ENCODE peak calls at places on chromosome 20, in four cellular contexts. One of them, this sample, is unnamed.

GRCh38 chr20:24341781-24342180 is 127.6 kb upstream of the SYNDIG1 start:
- DNase-seq in progenitor cell of endocrine pancreas: no peak
- DNase-seq in Peyer's patch: no peak
- DNase-seq in lower leg skin: no peak
- DNase-seq in this sample: no peak

GRCh38 chr20:62740286-62741141 is 31.9 kb downstream of the NTSR1 start:
- DNase-seq in lower leg skin: peak
- DNase-seq in Peyer's patch: peak
- DNase-seq in progenitor cell of endocrine pancreas: no peak
- DNase-seq in this sample: peak

GRCh38 chr20:51497542-51498467 is 44.7 kb downstream of the NFATC2 start:
- DNase-seq in lower leg skin: peak
- DNase-seq in Peyer's patch: peak
- DNase-seq in progenitor cell of endocrine pancreas: no peak
- DNase-seq in this sample: no peak

GRCh38 chr20:34876161-34877001 is at the start of gene ACSS2:
- DNase-seq in lower leg skin: peak
- DNase-seq in progenitor cell of endocrine pancreas: peak
- DNase-seq in Peyer's patch: peak
- DNase-seq in this sample: peak

GRCh38 chr20:33862709-33863403 is 51.7 kb downstream of the CHMP4B start:
- DNase-seq in Peyer's patch: peak
- DNase-seq in progenitor cell of endocrine pancreas: peak
- DNase-seq in lower leg skin: peak
- DNase-seq in this sample: peak

GRCh38 chr20:22826306-22827230 is 208.5 kb upstream of the SSTR4 start:
- DNase-seq in Peyer's patch: no peak
- DNase-seq in lower leg skin: peak
- DNase-seq in progenitor cell of endocrine pancreas: no peak
- DNase-seq in this sample: no peak

GRCh38 chr20:40564997-40565680 is 123.9 kb downstream of the MAFB start:
- DNase-seq in progenitor cell of endocrine pancreas: no peak
- DNase-seq in Peyer's patch: no peak
- DNase-seq in lower leg skin: no peak
- DNase-seq in this sample: peak

GRCh38 chr20:10342152-10342551 is 91.9 kb downstream of the MKKS start:
- DNase-seq in Peyer's patch: no peak
- DNase-seq in lower leg skin: no peak
- DNase-seq in progenitor cell of endocrine pancreas: no peak
- DNase-seq in this sample: no peak

GRCh38 chr20:7454047-7454446 is 486.2 kb downstream of the HAO1 start:
- DNase-seq in Peyer's patch: no peak
- DNase-seq in lower leg skin: no peak
- DNase-seq in progenitor cell of endocrine pancreas: no peak
- DNase-seq in this sample: no peak
- TF ChIP-seq CTCF in Peyer's patch: no peak
- TF ChIP-seq CTCF in lower leg skin: no peak
- TF ChIP-seq CTCF in progenitor cell of endocrine pancreas: no peak
- TF ChIP-seq CTCF in this sample: no peak

DNA sequence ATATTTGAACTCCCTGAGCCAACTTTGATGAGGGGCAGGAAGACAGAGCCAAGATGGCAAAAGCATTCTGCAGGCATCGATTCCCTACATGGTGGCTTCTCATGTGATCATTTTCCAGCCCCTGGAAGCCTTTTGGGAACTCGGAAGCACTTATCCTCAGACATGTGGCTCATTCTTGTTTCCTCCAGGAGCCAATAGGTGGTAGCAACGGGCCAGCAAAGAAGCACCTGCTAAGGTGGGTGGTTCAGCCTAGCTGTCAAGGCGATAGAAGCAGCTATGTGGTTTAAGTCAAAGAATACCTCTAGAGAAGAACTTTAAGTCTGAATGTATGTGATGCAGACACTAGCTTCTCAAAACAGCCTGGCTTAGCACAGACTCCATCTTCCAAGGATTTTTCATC is 64.9 kb upstream of the PAX1 start:
- DNase-seq in Peyer's patch: no peak
- DNase-seq in progenitor cell of endocrine pancreas: peak
- DNase-seq in lower leg skin: no peak
- DNase-seq in this sample: no peak
- TF ChIP-seq CTCF in Peyer's patch: no peak
- TF ChIP-seq CTCF in progenitor cell of endocrine pancreas: peak
- TF ChIP-seq CTCF in lower leg skin: no peak
- TF ChIP-seq CTCF in this sample: no peak

GRCh38 chr20:19502169-19502568 is 255.9 kb upstream of the RIN2 start:
- DNase-seq in progenitor cell of endocrine pancreas: no peak
- DNase-seq in Peyer's patch: no peak
- DNase-seq in lower leg skin: no peak
- DNase-seq in this sample: no peak
- TF ChIP-seq CTCF in progenitor cell of endocrine pancreas: no peak
- TF ChIP-seq CTCF in Peyer's patch: no peak
- TF ChIP-seq CTCF in lower leg skin: no peak
- TF ChIP-seq CTCF in this sample: no peak

GRCh38 chr20:50380697-50381040 is 129.5 kb upstream of the PTPN1 start:
- DNase-seq in Peyer's patch: no peak
- DNase-seq in progenitor cell of endocrine pancreas: no peak
- DNase-seq in lower leg skin: no peak
- DNase-seq in this sample: peak
- TF ChIP-seq CTCF in Peyer's patch: peak
- TF ChIP-seq CTCF in progenitor cell of endocrine pancreas: peak
- TF ChIP-seq CTCF in lower leg skin: no peak
- TF ChIP-seq CTCF in this sample: peak

GRCh38 chr20:48708630-48709029 is 119.2 kb downstream of the PREX1 start:
- DNase-seq in Peyer's patch: no peak
- DNase-seq in lower leg skin: no peak
- DNase-seq in progenitor cell of endocrine pancreas: no peak
- DNase-seq in this sample: no peak

GRCh38 chr20:48706710-48707339 is 121.0 kb downstream of the PREX1 start:
- DNase-seq in Peyer's patch: no peak
- DNase-seq in lower leg skin: no peak
- DNase-seq in progenitor cell of endocrine pancreas: no peak
- DNase-seq in this sample: no peak

GRCh38 chr20:48709292-48709691 is 118.5 kb downstream of the PREX1 start:
- DNase-seq in progenitor cell of endocrine pancreas: no peak
- DNase-seq in Peyer's patch: no peak
- DNase-seq in lower leg skin: no peak
- DNase-seq in this sample: no peak

GRCh38 chr20:48709744-48710143 is 118.1 kb downstream of the PREX1 start:
- DNase-seq in progenitor cell of endocrine pancreas: no peak
- DNase-seq in Peyer's patch: no peak
- DNase-seq in lower leg skin: no peak
- DNase-seq in this sample: no peak

GRCh38 chr20:48708116-48708515 is 119.7 kb downstream of the PREX1 start:
- DNase-seq in lower leg skin: no peak
- DNase-seq in progenitor cell of endocrine pancreas: no peak
- DNase-seq in Peyer's patch: no peak
- DNase-seq in this sample: no peak
- TF ChIP-seq CTCF in lower leg skin: no peak
- TF ChIP-seq CTCF in progenitor cell of endocrine pancreas: no peak
- TF ChIP-seq CTCF in Peyer's patch: no peak
- TF ChIP-seq CTCF in this sample: no peak

GRCh38 chr20:12837646-12838045 is 171.1 kb upstream of the SPTLC3 start:
- DNase-seq in lower leg skin: no peak
- DNase-seq in progenitor cell of endocrine pancreas: no peak
- DNase-seq in Peyer's patch: no peak
- DNase-seq in this sample: no peak

GRCh38 chr20:12833861-12834260 is 174.9 kb upstream of the SPTLC3 start:
- DNase-seq in lower leg skin: no peak
- DNase-seq in progenitor cell of endocrine pancreas: no peak
- DNase-seq in Peyer's patch: no peak
- DNase-seq in this sample: no peak

GRCh38 chr20:12835999-12836398 is 172.8 kb upstream of the SPTLC3 start:
- DNase-seq in progenitor cell of endocrine pancreas: no peak
- DNase-seq in Peyer's patch: no peak
- DNase-seq in lower leg skin: no peak
- DNase-seq in this sample: no peak

DNA sequence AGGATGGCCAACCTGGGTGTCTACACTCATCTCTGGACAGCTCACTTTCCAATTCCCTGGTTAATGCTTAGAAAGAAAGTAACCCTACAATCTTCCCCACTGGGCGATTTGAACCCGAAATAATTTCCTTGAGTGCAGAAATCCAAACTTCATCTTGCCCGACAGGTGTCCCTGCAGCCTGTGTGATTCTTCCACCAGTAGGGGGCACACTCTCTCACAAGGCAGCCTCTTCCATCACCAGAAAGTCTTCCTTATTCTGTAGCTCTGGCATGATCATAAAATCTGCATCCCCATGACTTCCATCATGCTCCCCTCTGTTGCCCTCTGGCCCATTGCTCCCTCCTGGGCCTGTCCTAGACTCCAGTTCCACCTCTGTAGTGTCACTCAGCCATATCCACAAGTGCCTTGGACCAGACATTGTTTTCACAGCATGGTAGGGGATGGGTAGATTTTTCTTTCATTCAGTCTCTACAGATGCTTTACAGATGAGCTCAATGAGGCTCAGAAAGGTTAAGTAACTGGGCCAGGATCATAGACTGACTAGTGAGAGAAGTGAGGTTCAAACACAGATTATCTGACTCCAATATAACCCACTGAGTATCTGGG is 170.4 kb upstream of the SPTLC3 start:
- DNase-seq in Peyer's patch: no peak
- DNase-seq in lower leg skin: no peak
- DNase-seq in progenitor cell of endocrine pancreas: no peak
- DNase-seq in this sample: no peak
- TF ChIP-seq CTCF in Peyer's patch: no peak
- TF ChIP-seq CTCF in lower leg skin: no peak
- TF ChIP-seq CTCF in progenitor cell of endocrine pancreas: no peak
- TF ChIP-seq CTCF in this sample: peak

GRCh38 chr20:61601361-61601760 is 349.3 kb downstream of the CDH4 start:
- DNase-seq in progenitor cell of endocrine pancreas: no peak
- DNase-seq in lower leg skin: no peak
- DNase-seq in Peyer's patch: no peak
- DNase-seq in this sample: no peak

GRCh38 chr20:61597996-61598395 is 345.9 kb downstream of the CDH4 start:
- DNase-seq in lower leg skin: no peak
- DNase-seq in progenitor cell of endocrine pancreas: no peak
- DNase-seq in Peyer's patch: no peak
- DNase-seq in this sample: no peak

GRCh38 chr20:61598586-61598985 is 346.5 kb downstream of the CDH4 start:
- DNase-seq in progenitor cell of endocrine pancreas: no peak
- DNase-seq in lower leg skin: no peak
- DNase-seq in Peyer's patch: no peak
- DNase-seq in this sample: no peak

GRCh38 chr20:61600061-61600460 is 348.0 kb downstream of the CDH4 start:
- DNase-seq in progenitor cell of endocrine pancreas: no peak
- DNase-seq in lower leg skin: no peak
- DNase-seq in Peyer's patch: no peak
- DNase-seq in this sample: no peak

GRCh38 chr20:61599061-61599930 is 347.2 kb downstream of the CDH4 start:
- DNase-seq in progenitor cell of endocrine pancreas: no peak
- DNase-seq in Peyer's patch: no peak
- DNase-seq in lower leg skin: no peak
- DNase-seq in this sample: no peak
- TF ChIP-seq CTCF in progenitor cell of endocrine pancreas: no peak
- TF ChIP-seq CTCF in Peyer's patch: no peak
- TF ChIP-seq CTCF in lower leg skin: no peak
- TF ChIP-seq CTCF in this sample: no peak

DNA sequence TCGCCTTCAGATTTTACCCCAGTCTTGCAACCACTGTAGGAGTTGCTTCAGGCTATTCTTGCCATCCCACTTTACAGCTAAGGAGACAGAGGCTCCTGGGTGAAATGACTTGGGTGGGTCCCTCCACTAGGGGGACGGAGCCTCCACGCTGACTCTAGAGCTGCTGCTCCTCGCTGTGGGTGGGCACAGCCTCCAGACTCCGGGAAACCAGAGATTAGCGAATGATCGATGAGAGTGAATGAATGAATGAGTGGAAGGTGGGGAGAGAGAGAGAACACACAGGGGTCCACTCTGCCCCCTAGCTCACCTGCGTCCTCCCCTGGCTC is 10.4 kb downstream of the ZBP1 start:
- DNase-seq in lower leg skin: no peak
- DNase-seq in Peyer's patch: no peak
- DNase-seq in progenitor cell of endocrine pancreas: no peak
- DNase-seq in this sample: no peak
- TF ChIP-seq CTCF in lower leg skin: no peak
- TF ChIP-seq CTCF in Peyer's patch: no peak
- TF ChIP-seq CTCF in progenitor cell of endocrine pancreas: peak
- TF ChIP-seq CTCF in this sample: peak

GRCh38 chr20:142290-142689 is at the start of gene DEFB126:
- DNase-seq in Peyer's patch: no peak
- DNase-seq in progenitor cell of endocrine pancreas: no peak
- DNase-seq in lower leg skin: no peak
- DNase-seq in this sample: no peak

GRCh38 chr20:137668-138131 is 4.7 kb upstream of the DEFB126 start:
- DNase-seq in lower leg skin: no peak
- DNase-seq in progenitor cell of endocrine pancreas: no peak
- DNase-seq in Peyer's patch: no peak
- DNase-seq in this sample: no peak
- TF ChIP-seq CTCF in lower leg skin: no peak
- TF ChIP-seq CTCF in progenitor cell of endocrine pancreas: no peak
- TF ChIP-seq CTCF in Peyer's patch: no peak
- TF ChIP-seq CTCF in this sample: no peak

DNA sequence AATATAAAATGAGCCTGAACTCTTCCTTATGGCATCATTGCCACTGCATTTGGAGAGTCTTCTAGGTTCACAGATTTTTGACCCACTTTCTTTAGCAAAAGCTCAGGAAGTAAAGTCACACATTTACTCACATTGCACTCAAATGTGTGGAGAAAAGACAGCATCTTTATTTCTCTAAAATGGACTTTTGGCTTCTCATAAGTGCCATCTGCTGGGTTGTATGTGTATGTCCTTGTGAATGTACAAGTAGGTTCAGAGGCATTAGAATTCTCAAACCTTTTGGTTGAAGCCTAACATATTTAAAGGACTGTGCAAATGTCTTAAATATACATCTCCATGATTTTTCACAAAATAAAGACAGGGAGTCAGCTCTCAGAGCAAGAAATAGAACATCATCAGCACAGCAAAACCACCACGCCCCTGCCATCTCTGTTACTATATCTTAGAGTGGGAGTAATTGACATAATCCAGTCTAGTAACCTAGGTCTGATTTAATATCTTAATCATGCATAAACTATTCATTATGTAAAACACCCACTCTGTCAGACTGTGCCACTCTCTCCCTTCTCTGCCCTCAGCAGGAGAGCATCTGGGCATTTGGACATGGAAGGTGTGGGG is 42.2 kb upstream of the SPTLC3 start:
- DNase-seq in progenitor cell of endocrine pancreas: no peak
- DNase-seq in lower leg skin: no peak
- DNase-seq in Peyer's patch: no peak
- DNase-seq in this sample: no peak
- TF ChIP-seq CTCF in progenitor cell of endocrine pancreas: peak
- TF ChIP-seq CTCF in lower leg skin: no peak
- TF ChIP-seq CTCF in Peyer's patch: peak
- TF ChIP-seq CTCF in this sample: no peak

This sample was measured in Calu3.